ENCODE peak calls at places on chromosomes 11 and 22, in seven cellular contexts. J is GM23248; L is fibroblast of the conjunctiva; T is stimulated activated naive CD8-positive, alpha-beta T cell treated with anti-CD3 and anti-CD28 coated beads, Interleukin-15, Interleukin-2, amounts not matched to agents 100 U/mL and 50 U/mL, for 24 hours; Y is HFFc6; Z is cerebellar cortex; N is GOT3. O is an unnamed sample.

GRCh38 chr22:44108076-44108475 is 72.6 kb upstream of the PARVG start:
- DNase-seq in J (peak), L (no peak), T (no peak), Y (no peak), Z (no peak), N (no peak), O (no peak)

GRCh38 chr11:132222345-132222744 is 851.9 kb downstream of the NTM start:
- DNase-seq in J (no peak), L (no peak), T (no peak), Y (no peak), Z (peak), N (no peak), O (no peak)

GRCh38 chr11:86013718-86014117 is 55.2 kb downstream of the PICALM start:
- DNase-seq in J (no peak), L (no peak), T (no peak), Y (no peak), Z (no peak), N (no peak), O (no peak)

GRCh38 chr11:17760102-17761029 is 25.8 kb downstream of the KCNC1 start:
- DNase-seq in J (peak), L (peak), T (peak), Y (peak), Z (peak), N (no peak), O (peak)

GRCh38 chr11:71091506-71092265 is 160.7 kb downstream of the SHANK2 start:
- DNase-seq in J (no peak), L (no peak), T (no peak), Y (no peak), Z (no peak), N (no peak), O (no peak)

GRCh38 chr11:117226388-117227385 is 5.2 kb downstream of the PCSK7 start:
- DNase-seq in J (peak), L (peak), T (no peak), Y (peak), Z (peak), N (no peak), O (peak)

GRCh38 chr22:43211941-43212433 is 25.1 kb upstream of the TTLL12 start:
- DNase-seq in J (no peak), L (no peak), T (no peak), Y (no peak), Z (no peak), N (no peak), O (no peak)

GRCh38 chr11:130622126-130622525 is 173.7 kb downstream of the ADAMTS15 start:
- DNase-seq in J (no peak), L (no peak), T (no peak), Y (no peak), Z (no peak), N (no peak), O (no peak)

GRCh38 chr22:22872722-22873708 is 14.6 kb upstream of the IGLL5 start:
- DNase-seq in J (no peak), L (no peak), T (no peak), Y (no peak), Z (no peak), N (no peak), O (no peak)